ENCODE peak calls at places on chromosomes 3 and 15, in eight cellular contexts. W, P, M, B, U, S, E and Z are unnamed samples.

GRCh38 chr3:49021813-49022720 is at the start of gene NDUFAF3:
- DNase-seq in W (peak), P (peak), M (peak), B (peak), U (peak), S (peak), E (peak), Z (peak)

GRCh38 chr15:95247068-95247984 is 1016.0 kb downstream of the MCTP2 start:
- DNase-seq in W (no peak), P (no peak), M (peak), B (no peak), U (no peak), S (no peak), E (no peak), Z (peak)

GRCh38 chr3:171088984-171089754 is 62.6 kb upstream of the SLC2A2 start:
- DNase-seq in W (no peak), P (no peak), M (no peak), B (no peak), U (no peak), S (no peak), E (no peak), Z (peak)

GRCh38 chr3:113968986-113969385 is 21.2 kb downstream of the ZDHHC23 start:
- DNase-seq in W (no peak), P (no peak), M (no peak), B (no peak), U (no peak), S (no peak), E (no peak), Z (no peak)

GRCh38 chr3:101521251-101521701 is 8.3 kb upstream of the SENP7 start:
- DNase-seq in W (peak), P (no peak), M (no peak), B (no peak), U (no peak), S (no peak), E (no peak), Z (no peak)

GRCh38 chr3:145557405-145557804 is 603.6 kb downstream of the PLOD2 start:
- DNase-seq in W (no peak), P (no peak), M (no peak), B (no peak), U (no peak), S (no peak), E (no peak), Z (peak)

GRCh38 chr3:177596248-177596821 is 399.1 kb upstream of the TBL1XR1 start:
- DNase-seq in W (no peak), P (no peak), M (peak), B (no peak), U (no peak), S (no peak), E (no peak), Z (no peak)

GRCh38 chr15:37038036-37038715 is 62.2 kb downstream of the MEIS2 start:
- DNase-seq in W (no peak), P (no peak), M (no peak), B (no peak), U (no peak), S (no peak), E (no peak), Z (no peak)

GRCh38 chr15:87648278-87648677 is 608.3 kb downstream of the NTRK3 start:
- DNase-seq in W (no peak), P (no peak), M (no peak), B (no peak), U (no peak), S (no peak), E (no peak), Z (no peak)

GRCh38 chr3:195903950-195904290 is 4.4 kb downstream of the TNK2 start:
- DNase-seq in W (no peak), P (no peak), M (no peak), B (no peak), U (no peak), S (no peak), E (no peak), Z (no peak)

GRCh38 chr3:112814256-112814655 is 32.4 kb downstream of the CD200R1L start:
- DNase-seq in W (peak), P (no peak), M (no peak), B (peak), U (no peak), S (no peak), E (no peak), Z (peak)

GRCh38 chr15:44726136-44726535 is 10.2 kb upstream of the TRIM69 start:
- DNase-seq in W (no peak), P (no peak), M (no peak), B (peak), U (no peak), S (no peak), E (no peak), Z (no peak)

GRCh38 chr3:32202496-32202895 is 36.0 kb upstream of the CMTM8 start:
- DNase-seq in W (no peak), P (no peak), M (no peak), B (no peak), U (no peak), S (no peak), E (no peak), Z (no peak)

GRCh38 chr3:14200841-14201240 is 22.2 kb downstream of the LSM3 start:
- DNase-seq in W (no peak), P (no peak), M (no peak), B (no peak), U (no peak), S (no peak), E (no peak), Z (no peak)

GRCh38 chr15:70812827-70813364 is 41.1 kb downstream of the LARP6 start:
- DNase-seq in W (no peak), P (no peak), M (no peak), B (no peak), U (no peak), S (no peak), E (no peak), Z (no peak)

GRCh38 chr15:89379423-89379735 is 44.8 kb upstream of the POLG start:
- DNase-seq in W (no peak), P (no peak), M (no peak), B (no peak), U (no peak), S (no peak), E (no peak), Z (no peak)

GRCh38 chr3:195559723-195560409 is 16.7 kb upstream of the PPP1R2 start:
- DNase-seq in W (no peak), P (no peak), M (no peak), B (no peak), U (no peak), S (no peak), E (no peak), Z (no peak)

GRCh38 chr3:46297658-46298423 is 55.6 kb downstream of the CCR3 start:
- DNase-seq in W (peak), P (no peak), M (no peak), B (peak), U (peak), S (no peak), E (no peak), Z (no peak)

GRCh38 chr3:38454884-38455638 is 1.4 kb downstream of the ACVR2B start:
- DNase-seq in W (peak), P (peak), M (peak), B (no peak), U (peak), S (peak), E (peak), Z (no peak)

GRCh38 chr3:46867550-46867898 is 4.3 kb upstream of the MYL3 start:
- DNase-seq in W (no peak), P (no peak), M (peak), B (no peak), U (peak), S (no peak), E (no peak), Z (no peak)

GRCh38 chr15:67110958-67111864 is 45.8 kb downstream of the SMAD3 start:
- DNase-seq in W (no peak), P (no peak), M (no peak), B (no peak), U (no peak), S (no peak), E (no peak), Z (no peak)